ENCODE peak calls at places on chromosomes 13 and 19, in ten cellular contexts. D is ELF-1; E is AG04450; Z is GDM1; H is posterior cingulate gyrus; R is nucleus accumbens; X is activated naive CD8-positive, alpha-beta T cell treated with anti-CD3 and anti-CD28 coated beads, Interleukin-2, amount 50 U/mL, for 16 hours; C is pancreas; J is T-helper 2 cell; V is left ventricle myocardium inferior. P is an unnamed sample.

GRCh38 chr13:95360464-95361097 is 59.3 kb upstream of the ABCC4 start:
- DNase-seq in D (no peak), E (no peak), Z (no peak), H (no peak), R (no peak), X (no peak), C (no peak), J (no peak), V (no peak), P (no peak)

GRCh38 chr13:57557979-57558529 is 73.5 kb upstream of the PCDH17 start:
- DNase-seq in D (peak; percentile 9), E (no peak), Z (peak; percentile 10), H (no peak), R (no peak), X (no peak), C (no peak), J (no peak), V (no peak), P (peak; percentile 43)

GRCh38 chr13:28819748-28820098 is 416 bp upstream of the MTUS2 start:
- DNase-seq in D (peak; percentile 63), E (no peak), Z (no peak), H (peak; percentile 61), R (peak; percentile 58), X (no peak), C (peak; percentile 42), J (no peak), V (peak; percentile 69), P (peak; percentile 38)

GRCh38 chr13:113930711-113931637 is 42.9 kb downstream of the C13orf46 start:
- DNase-seq in D (no peak), E (no peak), Z (no peak), H (peak; percentile 3), R (no peak), X (no peak), C (peak; percentile 5), J (peak; percentile 88), V (no peak), P (peak; percentile 78)

GRCh38 chr13:80297094-80297493 is 43.8 kb downstream of the SPRY2 start:
- DNase-seq in D (peak; percentile 18), E (no peak), Z (no peak), H (no peak), R (no peak), X (no peak), C (no peak), J (no peak), V (no peak), P (no peak)

GRCh38 chr19:7595466-7596133 is at the start of gene CAMSAP3:
- DNase-seq in D (peak; percentile 69), E (no peak), Z (no peak), H (peak; percentile 61), R (peak; percentile 58), X (peak; percentile 27), C (peak; percentile 74), J (no peak), V (no peak), P (peak; percentile 19)

GRCh38 chr13:85698236-85698635 is 101.0 kb downstream of the SLITRK6 start:
- DNase-seq in D (no peak), E (no peak), Z (no peak), H (no peak), R (no peak), X (no peak), C (no peak), J (no peak), V (no peak), P (no peak)

GRCh38 chr19:17784201-17785008 is 10.5 kb upstream of the B3GNT3 start:
- DNase-seq in D (peak; percentile 82), E (no peak), Z (peak; percentile 59), H (peak; percentile 73), R (peak; percentile 83), X (peak; percentile 56), C (peak; percentile 67), J (peak; percentile 32), V (peak; percentile 49), P (peak; percentile 42)

GRCh38 chr19:18865973-18866799 is 29.8 kb downstream of the CERS1 start:
- DNase-seq in D (peak; percentile 90), E (no peak), Z (no peak), H (peak; percentile 72), R (peak; percentile 72), X (peak; percentile 15), C (no peak), J (peak; percentile 42), V (peak; percentile 66), P (no peak)

GRCh38 chr13:98141938-98142426 is 912 bp upstream of the FARP1 start:
- DNase-seq in D (peak; percentile 62), E (no peak), Z (no peak), H (peak; percentile 16), R (no peak), X (no peak), C (no peak), J (no peak), V (peak; percentile 19), P (no peak)